ENCODE peak calls at places on chromosomes 6 and 20, in five cellular contexts. M, E, G, F and C are unnamed samples.

GRCh38 chr6:113855500-113856010 is 1.6 kb upstream of the MARCKS start:
- DNase-seq in M (no peak), E (peak), G (peak), F (no peak), C (peak)

GRCh38 chr6:28863607-28864320 is 60.0 kb downstream of the TRIM27 start:
- DNase-seq in M (peak), E (peak), G (peak), F (peak), C (peak)

GRCh38 chr20:41261790-41262717 is 55.5 kb downstream of the ZHX3 start:
- DNase-seq in M (no peak), E (no peak), G (no peak), F (no peak), C (no peak)

GRCh38 chr20:18541741-18542140 is 25.5 kb upstream of the SMIM26 start:
- DNase-seq in M (no peak), E (no peak), G (no peak), F (no peak), C (no peak)

GRCh38 chr20:37406010-37406998 is 60.4 kb downstream of the SRC start:
- DNase-seq in M (peak), E (peak), G (no peak), F (peak), C (peak)

GRCh38 chr6:93293399-93294271 is 125.7 kb downstream of the EPHA7 start:
- DNase-seq in M (peak), E (no peak), G (no peak), F (no peak), C (no peak)

GRCh38 chr6:144294016-144294415 is 8.9 kb downstream of the UTRN start:
- DNase-seq in M (no peak), E (no peak), G (peak), F (no peak), C (no peak)

GRCh38 chr6:524803-525202 is 132.1 kb downstream of the HUS1B start:
- DNase-seq in M (no peak), E (no peak), G (no peak), F (no peak), C (peak)

GRCh38 chr6:117605169-117605826 is 3.0 kb upstream of the GOPC start:
- DNase-seq in M (peak), E (peak), G (peak), F (no peak), C (peak)

GRCh38 chr6:14108571-14109410 is 8.8 kb upstream of the CD83 start:
- DNase-seq in M (no peak), E (no peak), G (no peak), F (no peak), C (no peak)

GRCh38 chr6:16184554-16184953 is 53.8 kb upstream of the GMPR start:
- DNase-seq in M (no peak), E (no peak), G (no peak), F (no peak), C (no peak)

GRCh38 chr6:35148167-35148741 is 7.1 kb upstream of the TCP11 start:
- DNase-seq in M (no peak), E (no peak), G (peak), F (no peak), C (no peak)

GRCh38 chr6:150528648-150529285 is 70.9 kb upstream of the PLEKHG1 start:
- DNase-seq in M (no peak), E (no peak), G (peak), F (peak), C (no peak)

GRCh38 chr20:42740191-42740870 is 449.4 kb downstream of the PTPRT start:
- DNase-seq in M (no peak), E (no peak), G (no peak), F (no peak), C (no peak)

GRCh38 chr6:142952614-142953013 is 7.6 kb upstream of the HIVEP2 start:
- DNase-seq in M (no peak), E (no peak), G (no peak), F (no peak), C (no peak)

GRCh38 chr6:6883011-6883410 is 224.8 kb upstream of the RREB1 start:
- DNase-seq in M (no peak), E (no peak), G (no peak), F (no peak), C (no peak)

GRCh38 chr6:170177383-170178265 is 113.3 kb downstream of the DLL1 start:
- DNase-seq in M (peak), E (no peak), G (no peak), F (no peak), C (no peak)

GRCh38 chr6:90820436-90820835 is 233.6 kb upstream of the MAP3K7 start:
- DNase-seq in M (no peak), E (no peak), G (no peak), F (no peak), C (no peak)

GRCh38 chr6:1561355-1561754 is 48.4 kb upstream of the FOXC1 start:
- DNase-seq in M (no peak), E (no peak), G (no peak), F (no peak), C (no peak)

GRCh38 chr6:1589208-1589607 is 20.5 kb upstream of the FOXC1 start:
- DNase-seq in M (no peak), E (no peak), G (no peak), F (no peak), C (no peak)

GRCh38 chr6:124970243-124970642 is 8.0 kb downstream of the RNF217 start:
- DNase-seq in M (no peak), E (no peak), G (no peak), F (no peak), C (no peak)

GRCh38 chr20:18504479-18505060 is 3.2 kb upstream of the SEC23B start:
- DNase-seq in M (no peak), E (peak), G (peak), F (peak), C (no peak)

GRCh38 chr6:141395443-141396008 is 737.2 kb upstream of the GJE1 start:
- DNase-seq in M (no peak), E (no peak), G (no peak), F (no peak), C (no peak)

GRCh38 chr6:116127771-116128493 is 2.0 kb upstream of the COL10A1 start:
- DNase-seq in M (no peak), E (no peak), G (no peak), F (no peak), C (no peak)

GRCh38 chr6:78835817-78836216 is 31.5 kb upstream of the IRAK1BP1 start:
- DNase-seq in M (no peak), E (peak), G (peak), F (no peak), C (no peak)

GRCh38 chr20:53939554-53940355 is 130.6 kb downstream of the BCAS1 start:
- DNase-seq in M (peak), E (peak), G (peak), F (peak), C (peak)

GRCh38 chr6:130222775-130223174 is at the start of gene SAMD3:
- DNase-seq in M (no peak), E (no peak), G (no peak), F (no peak), C (no peak)

GRCh38 chr6:53526000-53526399 is 18.9 kb downstream of the GCLC start:
- DNase-seq in M (no peak), E (no peak), G (no peak), F (no peak), C (no peak)

GRCh38 chr20:50867805-50868204 is 63.4 kb downstream of the ADNP start:
- DNase-seq in M (no peak), E (no peak), G (no peak), F (no peak), C (no peak)

GRCh38 chr20:34743039-34743438 is 38.9 kb downstream of the TP53INP2 start:
- DNase-seq in M (no peak), E (no peak), G (no peak), F (no peak), C (no peak)